ENCODE peak calls at places on chromosomes 12 and 14, in nine cellular contexts. One of them, this sample, is unnamed.

GRCh38 chr14:51929920-51930682 is 59.2 kb upstream of the RTRAF start:
- ATAC-seq in activated naive CD8-positive, alpha-beta T cell treated with anti-CD3 and anti-CD28 coated beads, Interleukin-2, amount 50 U/mL, for 24 hours: no peak
- ATAC-seq in left lung: no peak
- ATAC-seq in sciatic nerve: no peak
- ATAC-seq in stimulated activated naive CD8-positive, alpha-beta T cell treated with anti-CD3 and anti-CD28 coated beads, Interleukin-15, Interleukin-2, amounts not matched to agents 100 U/mL and 50 U/mL, for 24 hours: no peak
- ATAC-seq in activated CD8-positive, alpha-beta memory T cell treated with anti-CD3 and anti-CD28 coated beads, Interleukin-2, amount 10 ng/mL, durations not matched to agents 7 days and 5 days: no peak
- ATAC-seq in natural killer cell: peak; percentile 76
- ATAC-seq in heart left ventricle: no peak
- ATAC-seq in gastrocnemius medialis: no peak
- ATAC-seq in this sample: no peak

GRCh38 chr12:132479291-132479690 is 10.7 kb upstream of the FBRSL1 start:
- ATAC-seq in activated naive CD8-positive, alpha-beta T cell treated with anti-CD3 and anti-CD28 coated beads, Interleukin-2, amount 50 U/mL, for 24 hours: no peak
- ATAC-seq in left lung: no peak
- ATAC-seq in sciatic nerve: no peak
- ATAC-seq in stimulated activated naive CD8-positive, alpha-beta T cell treated with anti-CD3 and anti-CD28 coated beads, Interleukin-15, Interleukin-2, amounts not matched to agents 100 U/mL and 50 U/mL, for 24 hours: no peak
- ATAC-seq in activated CD8-positive, alpha-beta memory T cell treated with anti-CD3 and anti-CD28 coated beads, Interleukin-2, amount 10 ng/mL, durations not matched to agents 7 days and 5 days: no peak
- ATAC-seq in natural killer cell: no peak
- ATAC-seq in heart left ventricle: no peak
- ATAC-seq in gastrocnemius medialis: no peak
- ATAC-seq in this sample: no peak

GRCh38 chr12:46904406-46905240 is 78.8 kb upstream of the SLC38A4 start:
- ATAC-seq in activated naive CD8-positive, alpha-beta T cell treated with anti-CD3 and anti-CD28 coated beads, Interleukin-2, amount 50 U/mL, for 24 hours: no peak
- ATAC-seq in left lung: no peak
- ATAC-seq in sciatic nerve: no peak
- ATAC-seq in stimulated activated naive CD8-positive, alpha-beta T cell treated with anti-CD3 and anti-CD28 coated beads, Interleukin-15, Interleukin-2, amounts not matched to agents 100 U/mL and 50 U/mL, for 24 hours: no peak
- ATAC-seq in activated CD8-positive, alpha-beta memory T cell treated with anti-CD3 and anti-CD28 coated beads, Interleukin-2, amount 10 ng/mL, durations not matched to agents 7 days and 5 days: no peak
- ATAC-seq in natural killer cell: no peak
- ATAC-seq in heart left ventricle: no peak
- ATAC-seq in gastrocnemius medialis: no peak
- ATAC-seq in this sample: no peak

GRCh38 chr12:69036999-69037398 is 104.0 kb upstream of the CPM start:
- ATAC-seq in activated naive CD8-positive, alpha-beta T cell treated with anti-CD3 and anti-CD28 coated beads, Interleukin-2, amount 50 U/mL, for 24 hours: no peak
- ATAC-seq in left lung: peak; percentile 81
- ATAC-seq in sciatic nerve: no peak
- ATAC-seq in stimulated activated naive CD8-positive, alpha-beta T cell treated with anti-CD3 and anti-CD28 coated beads, Interleukin-15, Interleukin-2, amounts not matched to agents 100 U/mL and 50 U/mL, for 24 hours: no peak
- ATAC-seq in activated CD8-positive, alpha-beta memory T cell treated with anti-CD3 and anti-CD28 coated beads, Interleukin-2, amount 10 ng/mL, durations not matched to agents 7 days and 5 days: no peak
- ATAC-seq in natural killer cell: no peak
- ATAC-seq in heart left ventricle: no peak
- ATAC-seq in gastrocnemius medialis: no peak
- ATAC-seq in this sample: no peak

GRCh38 chr12:40117818-40118217 is 11.9 kb upstream of the SLC2A13 start:
- ATAC-seq in activated naive CD8-positive, alpha-beta T cell treated with anti-CD3 and anti-CD28 coated beads, Interleukin-2, amount 50 U/mL, for 24 hours: no peak
- ATAC-seq in left lung: no peak
- ATAC-seq in sciatic nerve: no peak
- ATAC-seq in stimulated activated naive CD8-positive, alpha-beta T cell treated with anti-CD3 and anti-CD28 coated beads, Interleukin-15, Interleukin-2, amounts not matched to agents 100 U/mL and 50 U/mL, for 24 hours: no peak
- ATAC-seq in activated CD8-positive, alpha-beta memory T cell treated with anti-CD3 and anti-CD28 coated beads, Interleukin-2, amount 10 ng/mL, durations not matched to agents 7 days and 5 days: no peak
- ATAC-seq in natural killer cell: no peak
- ATAC-seq in heart left ventricle: no peak
- ATAC-seq in gastrocnemius medialis: no peak
- ATAC-seq in this sample: no peak

GRCh38 chr12:70835948-70836347 is 84.6 kb downstream of the PTPRR start:
- ATAC-seq in activated naive CD8-positive, alpha-beta T cell treated with anti-CD3 and anti-CD28 coated beads, Interleukin-2, amount 50 U/mL, for 24 hours: no peak
- ATAC-seq in left lung: no peak
- ATAC-seq in sciatic nerve: no peak
- ATAC-seq in stimulated activated naive CD8-positive, alpha-beta T cell treated with anti-CD3 and anti-CD28 coated beads, Interleukin-15, Interleukin-2, amounts not matched to agents 100 U/mL and 50 U/mL, for 24 hours: no peak
- ATAC-seq in activated CD8-positive, alpha-beta memory T cell treated with anti-CD3 and anti-CD28 coated beads, Interleukin-2, amount 10 ng/mL, durations not matched to agents 7 days and 5 days: no peak
- ATAC-seq in natural killer cell: no peak
- ATAC-seq in heart left ventricle: no peak
- ATAC-seq in gastrocnemius medialis: no peak
- ATAC-seq in this sample: no peak

GRCh38 chr12:95533985-95534384 is 17.3 kb downstream of the USP44 start:
- ATAC-seq in activated naive CD8-positive, alpha-beta T cell treated with anti-CD3 and anti-CD28 coated beads, Interleukin-2, amount 50 U/mL, for 24 hours: no peak
- ATAC-seq in left lung: peak; percentile 15
- ATAC-seq in sciatic nerve: peak; percentile 37
- ATAC-seq in stimulated activated naive CD8-positive, alpha-beta T cell treated with anti-CD3 and anti-CD28 coated beads, Interleukin-15, Interleukin-2, amounts not matched to agents 100 U/mL and 50 U/mL, for 24 hours: no peak
- ATAC-seq in activated CD8-positive, alpha-beta memory T cell treated with anti-CD3 and anti-CD28 coated beads, Interleukin-2, amount 10 ng/mL, durations not matched to agents 7 days and 5 days: no peak
- ATAC-seq in natural killer cell: no peak
- ATAC-seq in heart left ventricle: no peak
- ATAC-seq in gastrocnemius medialis: no peak
- ATAC-seq in this sample: peak; percentile 55

GRCh38 chr12:132276066-132276719 is 53.2 kb downstream of the GALNT9 start:
- ATAC-seq in activated naive CD8-positive, alpha-beta T cell treated with anti-CD3 and anti-CD28 coated beads, Interleukin-2, amount 50 U/mL, for 24 hours: no peak
- ATAC-seq in left lung: no peak
- ATAC-seq in sciatic nerve: no peak
- ATAC-seq in stimulated activated naive CD8-positive, alpha-beta T cell treated with anti-CD3 and anti-CD28 coated beads, Interleukin-15, Interleukin-2, amounts not matched to agents 100 U/mL and 50 U/mL, for 24 hours: no peak
- ATAC-seq in activated CD8-positive, alpha-beta memory T cell treated with anti-CD3 and anti-CD28 coated beads, Interleukin-2, amount 10 ng/mL, durations not matched to agents 7 days and 5 days: no peak
- ATAC-seq in natural killer cell: no peak
- ATAC-seq in heart left ventricle: no peak
- ATAC-seq in gastrocnemius medialis: no peak
- ATAC-seq in this sample: no peak

GRCh38 chr12:104680506-104680905 is 223.8 kb downstream of the CHST11 start:
- ATAC-seq in activated naive CD8-positive, alpha-beta T cell treated with anti-CD3 and anti-CD28 coated beads, Interleukin-2, amount 50 U/mL, for 24 hours: peak; percentile 41
- ATAC-seq in left lung: no peak
- ATAC-seq in sciatic nerve: no peak
- ATAC-seq in stimulated activated naive CD8-positive, alpha-beta T cell treated with anti-CD3 and anti-CD28 coated beads, Interleukin-15, Interleukin-2, amounts not matched to agents 100 U/mL and 50 U/mL, for 24 hours: peak; percentile 47
- ATAC-seq in activated CD8-positive, alpha-beta memory T cell treated with anti-CD3 and anti-CD28 coated beads, Interleukin-2, amount 10 ng/mL, durations not matched to agents 7 days and 5 days: no peak
- ATAC-seq in natural killer cell: no peak
- ATAC-seq in heart left ventricle: no peak
- ATAC-seq in gastrocnemius medialis: no peak
- ATAC-seq in this sample: no peak

GRCh38 chr14:22865424-22866215 is 5.9 kb upstream of the LRP10 start:
- ATAC-seq in activated naive CD8-positive, alpha-beta T cell treated with anti-CD3 and anti-CD28 coated beads, Interleukin-2, amount 50 U/mL, for 24 hours: no peak
- ATAC-seq in left lung: no peak
- ATAC-seq in sciatic nerve: no peak
- ATAC-seq in stimulated activated naive CD8-positive, alpha-beta T cell treated with anti-CD3 and anti-CD28 coated beads, Interleukin-15, Interleukin-2, amounts not matched to agents 100 U/mL and 50 U/mL, for 24 hours: no peak
- ATAC-seq in activated CD8-positive, alpha-beta memory T cell treated with anti-CD3 and anti-CD28 coated beads, Interleukin-2, amount 10 ng/mL, durations not matched to agents 7 days and 5 days: no peak
- ATAC-seq in natural killer cell: no peak
- ATAC-seq in heart left ventricle: no peak
- ATAC-seq in gastrocnemius medialis: no peak
- ATAC-seq in this sample: no peak

GRCh38 chr14:76868453-76869170 is 42.4 kb downstream of the LRRC74A start:
- ATAC-seq in activated naive CD8-positive, alpha-beta T cell treated with anti-CD3 and anti-CD28 coated beads, Interleukin-2, amount 50 U/mL, for 24 hours: no peak
- ATAC-seq in left lung: no peak
- ATAC-seq in sciatic nerve: no peak
- ATAC-seq in stimulated activated naive CD8-positive, alpha-beta T cell treated with anti-CD3 and anti-CD28 coated beads, Interleukin-15, Interleukin-2, amounts not matched to agents 100 U/mL and 50 U/mL, for 24 hours: no peak
- ATAC-seq in activated CD8-positive, alpha-beta memory T cell treated with anti-CD3 and anti-CD28 coated beads, Interleukin-2, amount 10 ng/mL, durations not matched to agents 7 days and 5 days: no peak
- ATAC-seq in natural killer cell: no peak
- ATAC-seq in heart left ventricle: no peak
- ATAC-seq in gastrocnemius medialis: no peak
- ATAC-seq in this sample: no peak

GRCh38 chr12:67714648-67715047 is 66.1 kb downstream of the DYRK2 start:
- ATAC-seq in activated naive CD8-positive, alpha-beta T cell treated with anti-CD3 and anti-CD28 coated beads, Interleukin-2, amount 50 U/mL, for 24 hours: no peak
- ATAC-seq in left lung: no peak
- ATAC-seq in sciatic nerve: no peak
- ATAC-seq in stimulated activated naive CD8-positive, alpha-beta T cell treated with anti-CD3 and anti-CD28 coated beads, Interleukin-15, Interleukin-2, amounts not matched to agents 100 U/mL and 50 U/mL, for 24 hours: no peak
- ATAC-seq in activated CD8-positive, alpha-beta memory T cell treated with anti-CD3 and anti-CD28 coated beads, Interleukin-2, amount 10 ng/mL, durations not matched to agents 7 days and 5 days: no peak
- ATAC-seq in natural killer cell: no peak
- ATAC-seq in heart left ventricle: no peak
- ATAC-seq in gastrocnemius medialis: peak; percentile 62
- ATAC-seq in this sample: no peak

GRCh38 chr14:99395904-99396530 is 84.6 kb downstream of the SETD3 start:
- ATAC-seq in activated naive CD8-positive, alpha-beta T cell treated with anti-CD3 and anti-CD28 coated beads, Interleukin-2, amount 50 U/mL, for 24 hours: peak; percentile 100
- ATAC-seq in left lung: peak; percentile 62
- ATAC-seq in sciatic nerve: no peak
- ATAC-seq in stimulated activated naive CD8-positive, alpha-beta T cell treated with anti-CD3 and anti-CD28 coated beads, Interleukin-15, Interleukin-2, amounts not matched to agents 100 U/mL and 50 U/mL, for 24 hours: peak; percentile 98
- ATAC-seq in activated CD8-positive, alpha-beta memory T cell treated with anti-CD3 and anti-CD28 coated beads, Interleukin-2, amount 10 ng/mL, durations not matched to agents 7 days and 5 days: peak; percentile 96
- ATAC-seq in natural killer cell: peak; percentile 44
- ATAC-seq in heart left ventricle: no peak
- ATAC-seq in gastrocnemius medialis: no peak
- ATAC-seq in this sample: no peak

GRCh38 chr14:31510855-31511254 is 23.0 kb upstream of the GPR33 start:
- ATAC-seq in activated naive CD8-positive, alpha-beta T cell treated with anti-CD3 and anti-CD28 coated beads, Interleukin-2, amount 50 U/mL, for 24 hours: no peak
- ATAC-seq in left lung: no peak
- ATAC-seq in sciatic nerve: no peak
- ATAC-seq in stimulated activated naive CD8-positive, alpha-beta T cell treated with anti-CD3 and anti-CD28 coated beads, Interleukin-15, Interleukin-2, amounts not matched to agents 100 U/mL and 50 U/mL, for 24 hours: no peak
- ATAC-seq in activated CD8-positive, alpha-beta memory T cell treated with anti-CD3 and anti-CD28 coated beads, Interleukin-2, amount 10 ng/mL, durations not matched to agents 7 days and 5 days: no peak
- ATAC-seq in natural killer cell: no peak
- ATAC-seq in heart left ventricle: no peak
- ATAC-seq in gastrocnemius medialis: no peak
- ATAC-seq in this sample: no peak

GRCh38 chr12:54725233-54725843 is 77.2 kb upstream of the DCD start:
- ATAC-seq in activated naive CD8-positive, alpha-beta T cell treated with anti-CD3 and anti-CD28 coated beads, Interleukin-2, amount 50 U/mL, for 24 hours: no peak
- ATAC-seq in left lung: peak; percentile 47
- ATAC-seq in sciatic nerve: no peak
- ATAC-seq in stimulated activated naive CD8-positive, alpha-beta T cell treated with anti-CD3 and anti-CD28 coated beads, Interleukin-15, Interleukin-2, amounts not matched to agents 100 U/mL and 50 U/mL, for 24 hours: no peak
- ATAC-seq in activated CD8-positive, alpha-beta memory T cell treated with anti-CD3 and anti-CD28 coated beads, Interleukin-2, amount 10 ng/mL, durations not matched to agents 7 days and 5 days: peak; percentile 55
- ATAC-seq in natural killer cell: peak; percentile 39
- ATAC-seq in heart left ventricle: no peak
- ATAC-seq in gastrocnemius medialis: no peak
- ATAC-seq in this sample: no peak

GRCh38 chr12:2598001-2598400 is 196.8 kb upstream of the FKBP4 start:
- ATAC-seq in activated naive CD8-positive, alpha-beta T cell treated with anti-CD3 and anti-CD28 coated beads, Interleukin-2, amount 50 U/mL, for 24 hours: no peak
- ATAC-seq in left lung: no peak
- ATAC-seq in sciatic nerve: no peak
- ATAC-seq in stimulated activated naive CD8-positive, alpha-beta T cell treated with anti-CD3 and anti-CD28 coated beads, Interleukin-15, Interleukin-2, amounts not matched to agents 100 U/mL and 50 U/mL, for 24 hours: no peak
- ATAC-seq in activated CD8-positive, alpha-beta memory T cell treated with anti-CD3 and anti-CD28 coated beads, Interleukin-2, amount 10 ng/mL, durations not matched to agents 7 days and 5 days: no peak
- ATAC-seq in natural killer cell: no peak
- ATAC-seq in heart left ventricle: no peak
- ATAC-seq in gastrocnemius medialis: no peak
- ATAC-seq in this sample: no peak

GRCh38 chr12:46814143-46814542 is 11.7 kb downstream of the SLC38A4 start:
- ATAC-seq in activated naive CD8-positive, alpha-beta T cell treated with anti-CD3 and anti-CD28 coated beads, Interleukin-2, amount 50 U/mL, for 24 hours: no peak
- ATAC-seq in left lung: no peak
- ATAC-seq in sciatic nerve: no peak
- ATAC-seq in stimulated activated naive CD8-positive, alpha-beta T cell treated with anti-CD3 and anti-CD28 coated beads, Interleukin-15, Interleukin-2, amounts not matched to agents 100 U/mL and 50 U/mL, for 24 hours: no peak
- ATAC-seq in activated CD8-positive, alpha-beta memory T cell treated with anti-CD3 and anti-CD28 coated beads, Interleukin-2, amount 10 ng/mL, durations not matched to agents 7 days and 5 days: no peak
- ATAC-seq in natural killer cell: no peak
- ATAC-seq in heart left ventricle: no peak
- ATAC-seq in gastrocnemius medialis: no peak
- ATAC-seq in this sample: no peak

GRCh38 chr14:23481362-23481970 is 12.0 kb downstream of the NGDN start:
- ATAC-seq in activated naive CD8-positive, alpha-beta T cell treated with anti-CD3 and anti-CD28 coated beads, Interleukin-2, amount 50 U/mL, for 24 hours: no peak
- ATAC-seq in left lung: peak; percentile 21
- ATAC-seq in sciatic nerve: no peak
- ATAC-seq in stimulated activated naive CD8-positive, alpha-beta T cell treated with anti-CD3 and anti-CD28 coated beads, Interleukin-15, Interleukin-2, amounts not matched to agents 100 U/mL and 50 U/mL, for 24 hours: no peak
- ATAC-seq in activated CD8-positive, alpha-beta memory T cell treated with anti-CD3 and anti-CD28 coated beads, Interleukin-2, amount 10 ng/mL, durations not matched to agents 7 days and 5 days: no peak
- ATAC-seq in natural killer cell: no peak
- ATAC-seq in heart left ventricle: no peak
- ATAC-seq in gastrocnemius medialis: no peak
- ATAC-seq in this sample: no peak

GRCh38 chr12:77998236-77998786 is 167.6 kb downstream of the NAV3 start:
- ATAC-seq in activated naive CD8-positive, alpha-beta T cell treated with anti-CD3 and anti-CD28 coated beads, Interleukin-2, amount 50 U/mL, for 24 hours: no peak
- ATAC-seq in left lung: no peak
- ATAC-seq in sciatic nerve: no peak
- ATAC-seq in stimulated activated naive CD8-positive, alpha-beta T cell treated with anti-CD3 and anti-CD28 coated beads, Interleukin-15, Interleukin-2, amounts not matched to agents 100 U/mL and 50 U/mL, for 24 hours: no peak
- ATAC-seq in activated CD8-positive, alpha-beta memory T cell treated with anti-CD3 and anti-CD28 coated beads, Interleukin-2, amount 10 ng/mL, durations not matched to agents 7 days and 5 days: no peak
- ATAC-seq in natural killer cell: no peak
- ATAC-seq in heart left ventricle: no peak
- ATAC-seq in gastrocnemius medialis: no peak
- ATAC-seq in this sample: no peak

GRCh38 chr14:24662753-24663152 is 28.8 kb upstream of the GZMB start:
- ATAC-seq in activated naive CD8-positive, alpha-beta T cell treated with anti-CD3 and anti-CD28 coated beads, Interleukin-2, amount 50 U/mL, for 24 hours: no peak
- ATAC-seq in left lung: no peak
- ATAC-seq in sciatic nerve: no peak
- ATAC-seq in stimulated activated naive CD8-positive, alpha-beta T cell treated with anti-CD3 and anti-CD28 coated beads, Interleukin-15, Interleukin-2, amounts not matched to agents 100 U/mL and 50 U/mL, for 24 hours: no peak
- ATAC-seq in activated CD8-positive, alpha-beta memory T cell treated with anti-CD3 and anti-CD28 coated beads, Interleukin-2, amount 10 ng/mL, durations not matched to agents 7 days and 5 days: peak; percentile 12
- ATAC-seq in natural killer cell: no peak
- ATAC-seq in heart left ventricle: no peak
- ATAC-seq in gastrocnemius medialis: no peak
- ATAC-seq in this sample: no peak

GRCh38 chr12:89918172-89918880 is 209.7 kb upstream of the ATP2B1 start:
- ATAC-seq in activated naive CD8-positive, alpha-beta T cell treated with anti-CD3 and anti-CD28 coated beads, Interleukin-2, amount 50 U/mL, for 24 hours: no peak
- ATAC-seq in left lung: no peak
- ATAC-seq in sciatic nerve: no peak
- ATAC-seq in stimulated activated naive CD8-positive, alpha-beta T cell treated with anti-CD3 and anti-CD28 coated beads, Interleukin-15, Interleukin-2, amounts not matched to agents 100 U/mL and 50 U/mL, for 24 hours: no peak
- ATAC-seq in activated CD8-positive, alpha-beta memory T cell treated with anti-CD3 and anti-CD28 coated beads, Interleukin-2, amount 10 ng/mL, durations not matched to agents 7 days and 5 days: no peak
- ATAC-seq in natural killer cell: no peak
- ATAC-seq in heart left ventricle: no peak
- ATAC-seq in gastrocnemius medialis: no peak
- ATAC-seq in this sample: no peak

GRCh38 chr12:67243260-67243659 is 25.9 kb upstream of the CAND1 start:
- ATAC-seq in activated naive CD8-positive, alpha-beta T cell treated with anti-CD3 and anti-CD28 coated beads, Interleukin-2, amount 50 U/mL, for 24 hours: no peak
- ATAC-seq in left lung: peak; percentile 71
- ATAC-seq in sciatic nerve: no peak
- ATAC-seq in stimulated activated naive CD8-positive, alpha-beta T cell treated with anti-CD3 and anti-CD28 coated beads, Interleukin-15, Interleukin-2, amounts not matched to agents 100 U/mL and 50 U/mL, for 24 hours: no peak
- ATAC-seq in activated CD8-positive, alpha-beta memory T cell treated with anti-CD3 and anti-CD28 coated beads, Interleukin-2, amount 10 ng/mL, durations not matched to agents 7 days and 5 days: no peak
- ATAC-seq in natural killer cell: no peak
- ATAC-seq in heart left ventricle: no peak
- ATAC-seq in gastrocnemius medialis: no peak
- ATAC-seq in this sample: no peak

GRCh38 chr14:56131865-56132830 is 13.9 kb downstream of the PELI2 start:
- ATAC-seq in activated naive CD8-positive, alpha-beta T cell treated with anti-CD3 and anti-CD28 coated beads, Interleukin-2, amount 50 U/mL, for 24 hours: no peak
- ATAC-seq in left lung: peak; percentile 25
- ATAC-seq in sciatic nerve: no peak
- ATAC-seq in stimulated activated naive CD8-positive, alpha-beta T cell treated with anti-CD3 and anti-CD28 coated beads, Interleukin-15, Interleukin-2, amounts not matched to agents 100 U/mL and 50 U/mL, for 24 hours: peak; percentile 21
- ATAC-seq in activated CD8-positive, alpha-beta memory T cell treated with anti-CD3 and anti-CD28 coated beads, Interleukin-2, amount 10 ng/mL, durations not matched to agents 7 days and 5 days: no peak
- ATAC-seq in natural killer cell: no peak
- ATAC-seq in heart left ventricle: no peak
- ATAC-seq in gastrocnemius medialis: no peak
- ATAC-seq in this sample: no peak

This sample was measured in gastroesophageal sphincter.